ENCODE peak calls at places on chromosomes 13 and 19, in six cellular contexts. One of them, this sample, is unnamed.

GRCh38 chr19:4909172-4909896 is at the start of gene UHRF1:
- DNase-seq in H9: peak
- DNase-seq in IMR-90: no peak
- DNase-seq in mesenchymal stem cell: no peak
- DNase-seq in H1: no peak
- DNase-seq in neuronal stem cell: no peak
- DNase-seq in this sample: peak

GRCh38 chr13:65856464-65856863 is 1373.7 kb downstream of the PCDH9 start:
- DNase-seq in neuronal stem cell: no peak
- DNase-seq in H1: no peak
- DNase-seq in mesenchymal stem cell: peak
- DNase-seq in IMR-90: peak
- DNase-seq in H9: no peak
- DNase-seq in this sample: no peak

GRCh38 chr19:4198467-4199126 is 16.1 kb downstream of the ANKRD24 start:
- DNase-seq in mesenchymal stem cell: no peak
- DNase-seq in neuronal stem cell: no peak
- DNase-seq in H1: no peak
- DNase-seq in H9: no peak
- DNase-seq in IMR-90: no peak
- DNase-seq in this sample: no peak

GRCh38 chr19:33468361-33469170 is 53.0 kb downstream of the PEPD start:
- DNase-seq in neuronal stem cell: no peak
- DNase-seq in mesenchymal stem cell: peak
- DNase-seq in H9: peak
- DNase-seq in H1: no peak
- DNase-seq in IMR-90: peak
- DNase-seq in this sample: peak

GRCh38 chr19:33242911-33243310 is 17.3 kb upstream of the SLC7A10 start:
- DNase-seq in neuronal stem cell: no peak
- DNase-seq in mesenchymal stem cell: no peak
- DNase-seq in H1: no peak
- DNase-seq in IMR-90: no peak
- DNase-seq in H9: no peak
- DNase-seq in this sample: no peak

GRCh38 chr19:29812080-29812880 is 489 bp downstream of the CCNE1 start:
- DNase-seq in neuronal stem cell: peak
- DNase-seq in H9: no peak
- DNase-seq in IMR-90: no peak
- DNase-seq in mesenchymal stem cell: no peak
- DNase-seq in H1: no peak
- DNase-seq in this sample: no peak

GRCh38 chr19:16957151-16957662 is 68.4 kb downstream of the F2RL3 start:
- DNase-seq in mesenchymal stem cell: no peak
- DNase-seq in H9: no peak
- DNase-seq in IMR-90: no peak
- DNase-seq in H1: no peak
- DNase-seq in neuronal stem cell: no peak
- DNase-seq in this sample: no peak

GRCh38 chr19:49224856-49225255 is 67.3 kb downstream of the TRPM4 start:
- DNase-seq in mesenchymal stem cell: peak
- DNase-seq in IMR-90: peak
- DNase-seq in H9: peak
- DNase-seq in H1: peak
- DNase-seq in neuronal stem cell: peak
- DNase-seq in this sample: peak

GRCh38 chr13:80685942-80686341 is 345.0 kb upstream of the SPRY2 start:
- DNase-seq in mesenchymal stem cell: no peak
- DNase-seq in H1: no peak
- DNase-seq in IMR-90: no peak
- DNase-seq in H9: no peak
- DNase-seq in neuronal stem cell: no peak
- DNase-seq in this sample: no peak

GRCh38 chr13:79946556-79946955 is 394.4 kb downstream of the SPRY2 start:
- DNase-seq in neuronal stem cell: no peak
- DNase-seq in IMR-90: no peak
- DNase-seq in H9: no peak
- DNase-seq in mesenchymal stem cell: no peak
- DNase-seq in H1: no peak
- DNase-seq in this sample: no peak

GRCh38 chr19:8576273-8576993 is 809 bp downstream of the MYO1F start:
- DNase-seq in neuronal stem cell: no peak
- DNase-seq in H1: no peak
- DNase-seq in mesenchymal stem cell: no peak
- DNase-seq in IMR-90: no peak
- DNase-seq in H9: no peak
- DNase-seq in this sample: no peak

GRCh38 chr19:14686411-14686810 is 3.4 kb upstream of the ZNF333 start:
- DNase-seq in H9: no peak
- DNase-seq in mesenchymal stem cell: peak
- DNase-seq in H1: no peak
- DNase-seq in neuronal stem cell: no peak
- DNase-seq in IMR-90: peak
- DNase-seq in this sample: peak

GRCh38 chr13:20738616-20739015 is 35.1 kb downstream of the IL17D start:
- DNase-seq in IMR-90: no peak
- DNase-seq in H9: no peak
- DNase-seq in neuronal stem cell: no peak
- DNase-seq in mesenchymal stem cell: no peak
- DNase-seq in H1: no peak
- DNase-seq in this sample: no peak

GRCh38 chr19:33647146-33647545 is 25.4 kb downstream of the CHST8 start:
- DNase-seq in H9: no peak
- DNase-seq in neuronal stem cell: no peak
- DNase-seq in IMR-90: no peak
- DNase-seq in H1: no peak
- DNase-seq in mesenchymal stem cell: no peak
- DNase-seq in this sample: no peak

GRCh38 chr13:51585234-51585672 is 991 bp downstream of the WDFY2 start:
- DNase-seq in H1: no peak
- DNase-seq in H9: no peak
- DNase-seq in mesenchymal stem cell: peak
- DNase-seq in IMR-90: peak
- DNase-seq in neuronal stem cell: no peak
- DNase-seq in this sample: no peak

GRCh38 chr13:107348471-107348870 is 780.5 kb upstream of the ARGLU1 start:
- DNase-seq in mesenchymal stem cell: peak
- DNase-seq in H1: no peak
- DNase-seq in IMR-90: peak
- DNase-seq in H9: no peak
- DNase-seq in neuronal stem cell: no peak
- DNase-seq in this sample: no peak

GRCh38 chr19:29711584-29712132 is 3.4 kb downstream of the C19orf12 start:
- DNase-seq in mesenchymal stem cell: no peak
- DNase-seq in H9: no peak
- DNase-seq in IMR-90: no peak
- DNase-seq in H1: no peak
- DNase-seq in neuronal stem cell: no peak
- DNase-seq in this sample: no peak

GRCh38 chr13:47326061-47326460 is 429.2 kb upstream of the HTR2A start:
- DNase-seq in H9: no peak
- DNase-seq in H1: no peak
- DNase-seq in IMR-90: peak
- DNase-seq in mesenchymal stem cell: peak
- DNase-seq in neuronal stem cell: no peak
- DNase-seq in this sample: no peak

GRCh38 chr19:54414156-54414555 is 1.1 kb upstream of the TTYH1 start:
- DNase-seq in mesenchymal stem cell: no peak
- DNase-seq in H9: no peak
- DNase-seq in IMR-90: no peak
- DNase-seq in H1: no peak
- DNase-seq in neuronal stem cell: no peak
- DNase-seq in this sample: no peak

GRCh38 chr13:50401721-50402510 is 386.7 kb downstream of the KCNRG start:
- DNase-seq in H1: no peak
- DNase-seq in H9: no peak
- DNase-seq in mesenchymal stem cell: no peak
- DNase-seq in neuronal stem cell: no peak
- DNase-seq in IMR-90: peak
- DNase-seq in this sample: no peak

GRCh38 chr19:28984315-28984714 is 228.6 kb downstream of the UQCRFS1 start:
- DNase-seq in neuronal stem cell: no peak
- DNase-seq in H9: no peak
- DNase-seq in H1: no peak
- DNase-seq in mesenchymal stem cell: no peak
- DNase-seq in IMR-90: no peak
- DNase-seq in this sample: no peak

GRCh38 chr19:14361824-14362223 is 19.4 kb upstream of the ADGRE5 start:
- DNase-seq in H1: peak
- DNase-seq in neuronal stem cell: no peak
- DNase-seq in IMR-90: no peak
- DNase-seq in mesenchymal stem cell: no peak
- DNase-seq in H9: peak
- DNase-seq in this sample: peak

GRCh38 chr13:21730186-21730880 is 59.5 kb downstream of the FGF9 start:
- DNase-seq in IMR-90: no peak
- DNase-seq in neuronal stem cell: no peak
- DNase-seq in H9: no peak
- DNase-seq in mesenchymal stem cell: no peak
- DNase-seq in H1: no peak
- DNase-seq in this sample: no peak

GRCh38 chr13:85631801-85632200 is 167.4 kb downstream of the SLITRK6 start:
- DNase-seq in neuronal stem cell: no peak
- DNase-seq in mesenchymal stem cell: peak
- DNase-seq in H1: no peak
- DNase-seq in H9: no peak
- DNase-seq in IMR-90: peak
- DNase-seq in this sample: no peak

GRCh38 chr13:39462456-39462855 is 140.5 kb downstream of the LHFPL6 start:
- DNase-seq in H1: no peak
- DNase-seq in neuronal stem cell: no peak
- DNase-seq in mesenchymal stem cell: peak
- DNase-seq in IMR-90: no peak
- DNase-seq in H9: no peak
- DNase-seq in this sample: peak

GRCh38 chr13:76331948-76332712 is 554.1 kb downstream of the KCTD12 start:
- DNase-seq in neuronal stem cell: no peak
- DNase-seq in mesenchymal stem cell: peak
- DNase-seq in H1: no peak
- DNase-seq in H9: no peak
- DNase-seq in IMR-90: peak
- DNase-seq in this sample: no peak

GRCh38 chr13:110138700-110139036 is 168.3 kb downstream of the COL4A1 start:
- DNase-seq in neuronal stem cell: no peak
- DNase-seq in mesenchymal stem cell: peak
- DNase-seq in H9: no peak
- DNase-seq in H1: no peak
- DNase-seq in IMR-90: no peak
- DNase-seq in this sample: no peak

GRCh38 chr19:37943480-37943879 is 36.5 kb downstream of the SIPA1L3 start:
- DNase-seq in H9: no peak
- DNase-seq in neuronal stem cell: no peak
- DNase-seq in mesenchymal stem cell: no peak
- DNase-seq in H1: no peak
- DNase-seq in IMR-90: no peak
- DNase-seq in this sample: peak

GRCh38 chr13:46571189-46571901 is 18.4 kb downstream of the LRCH1 start:
- DNase-seq in H9: no peak
- DNase-seq in mesenchymal stem cell: peak
- DNase-seq in neuronal stem cell: no peak
- DNase-seq in IMR-90: peak
- DNase-seq in H1: no peak
- DNase-seq in this sample: peak

GRCh38 chr13:100176781-100177389 is 88.0 kb downstream of the PCCA start:
- DNase-seq in H1: no peak
- DNase-seq in H9: no peak
- DNase-seq in mesenchymal stem cell: peak
- DNase-seq in neuronal stem cell: no peak
- DNase-seq in IMR-90: peak
- DNase-seq in this sample: no peak

GRCh38 chr13:28611654-28612131 is 47.2 kb upstream of the POMP start:
- DNase-seq in mesenchymal stem cell: peak
- DNase-seq in H1: no peak
- DNase-seq in IMR-90: peak
- DNase-seq in H9: no peak
- DNase-seq in neuronal stem cell: no peak
- DNase-seq in this sample: peak

DNA sequence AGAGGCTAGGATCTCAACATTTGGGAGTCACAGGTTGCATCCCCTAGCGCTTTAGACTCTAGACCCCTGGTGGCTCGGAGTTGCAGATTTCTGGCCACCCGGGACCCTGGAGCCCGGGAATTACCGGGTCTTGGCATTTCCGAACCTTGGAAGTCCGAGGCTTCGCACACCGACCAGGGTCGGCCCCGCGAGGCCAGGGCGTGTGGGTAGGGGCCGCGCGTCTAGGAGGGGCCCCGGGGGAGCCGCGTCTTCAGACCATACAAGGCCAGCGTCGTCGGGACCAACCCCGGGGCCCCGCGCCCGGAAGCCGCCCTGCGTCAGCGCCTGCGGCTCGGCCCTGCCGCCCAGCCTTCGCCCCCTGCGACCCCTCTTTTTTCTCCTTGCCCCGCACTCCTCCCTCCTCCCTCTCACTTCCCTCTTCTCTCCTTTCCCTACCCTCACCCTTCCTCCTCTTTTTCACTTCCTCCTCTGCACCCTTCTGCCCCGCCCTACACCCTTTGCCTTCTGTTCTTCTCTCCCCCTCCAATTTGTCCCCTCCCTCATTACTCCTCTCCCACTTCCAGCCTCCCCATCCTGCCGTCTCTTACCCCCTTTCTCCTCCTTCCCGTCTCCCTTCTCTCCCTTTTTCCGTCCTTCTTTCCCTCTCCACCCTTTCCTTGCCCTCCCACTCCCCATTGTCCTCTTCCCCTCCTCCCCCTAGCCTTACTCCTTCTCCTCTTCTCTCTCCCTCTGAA is 2.4 kb upstream of the PLEKHG2 start:
- DNase-seq in neuronal stem cell: no peak
- DNase-seq in mesenchymal stem cell: peak
- DNase-seq in IMR-90: no peak
- DNase-seq in H9: no peak
- DNase-seq in H1: no peak
- DNase-seq in this sample: peak
- H3K4me2 ChIP-seq in neuronal stem cell: peak
- H3K4me2 ChIP-seq in mesenchymal stem cell: peak
- H3K4me2 ChIP-seq in IMR-90: peak
- H3K4me2 ChIP-seq in H9: peak
- H3K4me2 ChIP-seq in H1: peak
- H3K4me2 ChIP-seq in this sample: peak

GRCh38 chr13:70333752-70334151 is 225.5 kb upstream of the KLHL1 start:
- DNase-seq in IMR-90: no peak
- DNase-seq in mesenchymal stem cell: no peak
- DNase-seq in H1: no peak
- DNase-seq in neuronal stem cell: no peak
- DNase-seq in H9: no peak
- DNase-seq in this sample: no peak
- H2AK5ac ChIP-seq in IMR-90: no peak
- H2AK5ac ChIP-seq in mesenchymal stem cell: no peak
- H2AK5ac ChIP-seq in H1: no peak
- H2AK5ac ChIP-seq in neuronal stem cell: no peak
- H2AK5ac ChIP-seq in H9: no peak
- H2AK5ac ChIP-seq in this sample: no peak

GRCh38 chr19:44207126-44207803 is 5.1 kb upstream of the ZNF227 start:
- DNase-seq in H9: peak
- DNase-seq in mesenchymal stem cell: peak
- DNase-seq in IMR-90: peak
- DNase-seq in neuronal stem cell: peak
- DNase-seq in H1: peak
- DNase-seq in this sample: peak
- H3K18ac ChIP-seq in H9: no peak
- H3K18ac ChIP-seq in mesenchymal stem cell: peak
- H3K18ac ChIP-seq in IMR-90: peak
- H3K18ac ChIP-seq in neuronal stem cell: peak
- H3K18ac ChIP-seq in H1: peak
- H3K18ac ChIP-seq in this sample: peak

GRCh38 chr13:30869491-30869890 is 36.6 kb upstream of the MEDAG start:
- DNase-seq in H9: no peak
- DNase-seq in mesenchymal stem cell: no peak
- DNase-seq in neuronal stem cell: no peak
- DNase-seq in H1: no peak
- DNase-seq in IMR-90: peak
- DNase-seq in this sample: no peak
- H3K4me2 ChIP-seq in H9: no peak
- H3K4me2 ChIP-seq in mesenchymal stem cell: no peak
- H3K4me2 ChIP-seq in neuronal stem cell: no peak
- H3K4me2 ChIP-seq in H1: no peak
- H3K4me2 ChIP-seq in IMR-90: peak
- H3K4me2 ChIP-seq in this sample: no peak